ENCODE peak calls at places on chromosome 14, in six cellular contexts. O is H9, Q is IMR-90, P is endothelial cell of umbilical vein, N is GM12878, V is GM23248. I is an unnamed sample.

GRCh38 chr14:26765768-26766550 is 168.1 kb upstream of the NOVA1 start:
- DNase-seq in O (no peak), Q (peak; percentile 69), P (peak; percentile 54), N (no peak), V (peak; percentile 93), I (no peak)

GRCh38 chr14:91413547-91414474 is 3.8 kb downstream of the CCDC88C start:
- DNase-seq in O (peak; percentile 98), Q (no peak), P (no peak), N (no peak), V (no peak), I (no peak)

GRCh38 chr14:22726012-22726411 is 40.5 kb upstream of the OXA1L start:
- DNase-seq in O (no peak), Q (no peak), P (no peak), N (no peak), V (no peak), I (no peak)

GRCh38 chr14:23306412-23307145 is at the start of gene BCL2L2:
- DNase-seq in O (peak; percentile 96), Q (peak; percentile 84), P (peak; percentile 92), N (no peak), V (peak; percentile 94), I (no peak)

GRCh38 chr14:101405171-101405883 is 156.0 kb upstream of the DIO3 start:
- DNase-seq in O (no peak), Q (peak; percentile 69), P (no peak), N (no peak), V (peak; percentile 33), I (no peak)

GRCh38 chr14:101499513-101499912 is 61.8 kb upstream of the DIO3 start:
- DNase-seq in O (peak; percentile 5), Q (no peak), P (no peak), N (no peak), V (no peak), I (no peak)

GRCh38 chr14:76101980-76102379 is 49.7 kb upstream of the GPATCH2L start:
- DNase-seq in O (no peak), Q (no peak), P (no peak), N (no peak), V (no peak), I (no peak)

GRCh38 chr14:20551606-20552005 is 9.2 kb downstream of the RNASE9 start:
- DNase-seq in O (peak; percentile 46), Q (no peak), P (no peak), N (no peak), V (no peak), I (no peak)

DNA sequence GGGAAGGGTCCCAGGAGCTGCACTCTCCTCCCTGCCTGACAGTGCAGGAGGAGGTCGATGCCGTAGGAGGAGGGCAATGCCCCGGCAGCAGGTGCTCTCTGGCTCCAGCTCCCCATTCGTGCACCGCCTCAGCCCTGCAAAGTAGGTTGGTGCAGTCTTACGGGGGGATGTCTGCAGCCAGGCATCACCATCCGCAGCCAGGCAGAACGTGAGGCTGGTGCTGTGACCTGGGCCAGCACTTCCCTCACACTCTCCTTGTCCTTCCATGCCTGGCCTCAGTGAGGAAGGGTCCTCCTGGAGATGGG is 185.0 kb upstream of the C14orf180 start:
- DNase-seq in O (peak; percentile 17), Q (no peak), P (no peak), N (no peak), V (no peak), I (no peak)
- H3K9ac ChIP-seq in O (no peak overlapping the region), Q (no peak overlapping the region), P (no peak overlapping the region), N (no peak overlapping the region), V (no peak overlapping the region), I (no peak overlapping the region)

DNA sequence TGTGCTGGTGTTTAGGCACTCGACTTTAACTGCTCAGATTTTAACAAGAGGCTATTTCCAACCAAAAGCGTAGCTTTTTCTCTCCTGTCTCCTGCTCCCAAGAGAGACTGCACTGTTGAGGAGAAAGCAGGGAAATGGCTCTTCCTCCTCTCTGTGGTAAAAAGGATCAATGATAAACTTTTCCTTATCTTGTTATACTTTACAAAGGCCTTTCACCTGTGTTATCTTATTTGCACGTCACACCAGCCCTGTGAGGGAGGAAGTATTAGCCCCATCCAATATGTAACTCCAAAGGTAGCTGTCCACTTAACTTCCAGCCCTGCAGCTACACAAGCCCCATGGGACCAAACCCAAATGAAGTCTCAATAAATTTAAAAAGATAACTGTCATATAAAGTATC is 32.9 kb upstream of the ZFP36L1 start:
- DNase-seq in O (no peak), Q (no peak), P (no peak), N (no peak), V (no peak), I (no peak)
- H2AFZ ChIP-seq in O (no peak overlapping the region), Q (no peak overlapping the region), P (no peak overlapping the region), N (no peak overlapping the region), V (no peak overlapping the region), I (no peak overlapping the region)

DNA sequence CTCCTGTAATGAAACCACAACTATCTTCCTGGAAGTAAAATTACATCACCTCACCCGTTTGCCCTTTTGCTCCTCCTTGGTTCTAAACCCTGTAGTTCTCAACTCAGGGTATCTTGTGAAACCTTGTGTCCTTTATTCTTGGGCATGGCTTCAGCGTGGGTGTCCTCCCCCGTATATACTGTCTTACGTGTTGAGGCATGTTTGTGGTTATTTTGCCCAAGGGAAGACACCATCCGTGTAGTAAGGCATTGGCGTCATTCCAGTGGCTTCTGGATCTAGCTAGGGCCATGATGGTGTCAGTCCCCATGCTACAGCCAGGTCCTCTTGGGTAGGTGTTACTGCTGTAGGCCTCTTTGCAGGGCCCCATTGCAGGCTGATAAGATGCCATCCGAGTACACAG is 115.4 kb downstream of the ZFP36L1 start:
- DNase-seq in O (no peak), Q (no peak), P (no peak), N (no peak), V (no peak), I (peak; percentile 97)
- H3K9ac ChIP-seq in O (no peak overlapping the region), Q (no peak overlapping the region), P (no peak overlapping the region), N (no peak overlapping the region), V (no peak overlapping the region), I (peak overlapping the region; percentile 58)

DNA sequence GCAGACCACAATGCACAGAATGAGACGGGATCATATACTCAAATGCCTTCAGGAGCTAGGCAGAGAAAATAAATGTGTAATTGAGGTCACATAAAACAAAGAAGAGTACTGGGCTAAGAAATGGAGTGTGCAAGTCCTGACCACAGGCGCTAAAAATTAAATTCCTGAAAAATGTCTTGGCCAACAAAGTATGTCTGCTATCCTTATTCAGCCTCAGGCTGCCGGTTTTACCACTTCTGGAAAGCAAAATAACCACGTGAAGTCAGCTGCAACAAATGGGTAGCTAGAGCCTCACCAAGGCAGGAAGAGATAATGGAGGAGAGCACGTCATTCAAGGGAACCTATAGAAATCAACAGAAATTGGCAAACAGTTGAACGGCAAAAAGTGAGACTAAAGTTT is 3.1 kb downstream of the PYGL start:
- DNase-seq in O (no peak), Q (peak; percentile 31), P (no peak), N (no peak), V (peak; percentile 55), I (no peak)
- H2AFZ ChIP-seq in O (no peak overlapping the region), Q (no peak overlapping the region), P (no peak overlapping the region), N (no peak overlapping the region), V (no peak overlapping the region), I (no peak overlapping the region)

GRCh38 chr14:99773496-99774203 is 19.6 kb upstream of the EML1 start:
- DNase-seq in O (no peak), Q (no peak), P (no peak), N (no peak), V (no peak), I (no peak)
- H3K9ac ChIP-seq in O (no peak overlapping the region), Q (no peak overlapping the region), P (no peak overlapping the region), N (no peak overlapping the region), V (peak overlapping the region; percentile 20), I (no peak overlapping the region)

DNA sequence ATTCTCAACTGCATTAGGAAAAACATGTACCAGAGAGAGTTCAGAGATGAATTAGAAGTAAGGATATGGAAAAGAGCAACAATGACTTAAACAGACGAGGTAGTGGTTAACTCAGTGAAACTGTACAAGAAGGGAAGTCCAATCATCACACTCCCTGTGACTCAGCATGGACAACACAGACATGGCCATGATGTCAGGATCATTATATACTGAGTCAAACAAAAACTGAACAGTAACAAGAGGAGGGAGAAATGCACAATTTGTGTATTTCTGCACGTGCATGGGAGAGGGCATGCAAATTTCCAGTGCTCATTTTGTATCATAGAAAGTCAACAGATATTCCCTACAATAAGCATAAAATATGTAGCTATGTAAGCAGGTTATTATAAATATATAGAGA is 1037.8 kb downstream of the BCL11B start:
- DNase-seq in O (no peak), Q (no peak), P (no peak), N (no peak), V (peak; percentile 14), I (peak; percentile 5)
- H2AFZ ChIP-seq in O (no peak overlapping the region), Q (no peak overlapping the region), P (no peak overlapping the region), N (no peak overlapping the region), V (no peak overlapping the region), I (peak overlapping the region; percentile 27)